ENCODE peak calls at places on chromosomes 5 and 9, in nine cellular contexts. One of them, this sample, is unnamed.

GRCh38 chr5:15821506-15821905 is 321.5 kb downstream of the FBXL7 start:
- DNase-seq in uterus: no peak
- DNase-seq in epithelial cell of proximal tubule: no peak
- DNase-seq in lower leg skin: no peak
- DNase-seq in glutamatergic neuron: no peak
- DNase-seq in transverse colon: no peak
- DNase-seq in heart right ventricle: no peak
- DNase-seq in chondrocyte: no peak
- DNase-seq in K562: no peak
- DNase-seq in this sample: no peak

GRCh38 chr5:54986269-54986654 is 869 bp upstream of the ESM1 start:
- DNase-seq in heart right ventricle: no peak
- DNase-seq in chondrocyte: no peak
- DNase-seq in transverse colon: no peak
- DNase-seq in uterus: no peak
- DNase-seq in epithelial cell of proximal tubule: no peak
- DNase-seq in lower leg skin: no peak
- DNase-seq in K562: no peak
- DNase-seq in glutamatergic neuron: no peak
- DNase-seq in this sample: no peak

GRCh38 chr9:87725356-87725899 is 491 bp upstream of the CTSL start:
- DNase-seq in uterus: no peak
- DNase-seq in epithelial cell of proximal tubule: no peak
- DNase-seq in K562: peak; percentile 59
- DNase-seq in transverse colon: no peak
- DNase-seq in chondrocyte: no peak
- DNase-seq in glutamatergic neuron: peak; percentile 41
- DNase-seq in heart right ventricle: peak; percentile 34
- DNase-seq in lower leg skin: no peak
- DNase-seq in this sample: no peak

GRCh38 chr5:9188131-9188530 is 357.7 kb downstream of the SEMA5A start:
- DNase-seq in transverse colon: no peak
- DNase-seq in lower leg skin: no peak
- DNase-seq in K562: no peak
- DNase-seq in epithelial cell of proximal tubule: no peak
- DNase-seq in glutamatergic neuron: no peak
- DNase-seq in uterus: no peak
- DNase-seq in heart right ventricle: no peak
- DNase-seq in chondrocyte: no peak
- DNase-seq in this sample: peak; percentile 37

GRCh38 chr5:112059601-112060135 is 302.7 kb upstream of the NREP start:
- DNase-seq in epithelial cell of proximal tubule: no peak
- DNase-seq in transverse colon: no peak
- DNase-seq in heart right ventricle: no peak
- DNase-seq in lower leg skin: no peak
- DNase-seq in uterus: no peak
- DNase-seq in chondrocyte: no peak
- DNase-seq in K562: no peak
- DNase-seq in glutamatergic neuron: no peak
- DNase-seq in this sample: no peak

GRCh38 chr5:142053434-142054253 is 40.8 kb upstream of the GNPDA1 start:
- DNase-seq in lower leg skin: peak; percentile 65
- DNase-seq in chondrocyte: no peak
- DNase-seq in K562: no peak
- DNase-seq in heart right ventricle: peak; percentile 12
- DNase-seq in transverse colon: no peak
- DNase-seq in uterus: no peak
- DNase-seq in epithelial cell of proximal tubule: no peak
- DNase-seq in glutamatergic neuron: no peak
- DNase-seq in this sample: no peak

GRCh38 chr5:170441385-170441784 is 52.2 kb upstream of the KCNMB1 start:
- DNase-seq in K562: no peak
- DNase-seq in uterus: no peak
- DNase-seq in epithelial cell of proximal tubule: no peak
- DNase-seq in chondrocyte: no peak
- DNase-seq in lower leg skin: no peak
- DNase-seq in heart right ventricle: no peak
- DNase-seq in transverse colon: no peak
- DNase-seq in glutamatergic neuron: no peak
- DNase-seq in this sample: no peak

GRCh38 chr5:2137444-2138050 is 254.8 kb upstream of the IRX4 start:
- DNase-seq in transverse colon: no peak
- DNase-seq in chondrocyte: no peak
- DNase-seq in K562: no peak
- DNase-seq in lower leg skin: no peak
- DNase-seq in glutamatergic neuron: no peak
- DNase-seq in epithelial cell of proximal tubule: no peak
- DNase-seq in heart right ventricle: no peak
- DNase-seq in uterus: no peak
- DNase-seq in this sample: no peak

GRCh38 chr5:154764967-154765366 is 9.8 kb downstream of the LARP1 start:
- DNase-seq in transverse colon: no peak
- DNase-seq in glutamatergic neuron: no peak
- DNase-seq in heart right ventricle: no peak
- DNase-seq in uterus: no peak
- DNase-seq in K562: no peak
- DNase-seq in lower leg skin: no peak
- DNase-seq in epithelial cell of proximal tubule: no peak
- DNase-seq in chondrocyte: no peak
- DNase-seq in this sample: no peak

GRCh38 chr9:119451426-119451825 is 82.2 kb upstream of the BRINP1 start:
- DNase-seq in lower leg skin: no peak
- DNase-seq in glutamatergic neuron: no peak
- DNase-seq in chondrocyte: no peak
- DNase-seq in uterus: no peak
- DNase-seq in K562: no peak
- DNase-seq in heart right ventricle: no peak
- DNase-seq in epithelial cell of proximal tubule: no peak
- DNase-seq in transverse colon: no peak
- DNase-seq in this sample: no peak

GRCh38 chr5:157520911-157521703 is 54.5 kb downstream of the ADAM19 start:
- DNase-seq in epithelial cell of proximal tubule: no peak
- DNase-seq in glutamatergic neuron: no peak
- DNase-seq in lower leg skin: no peak
- DNase-seq in chondrocyte: no peak
- DNase-seq in K562: no peak
- DNase-seq in heart right ventricle: peak; percentile 60
- DNase-seq in uterus: peak; percentile 53
- DNase-seq in transverse colon: peak; percentile 44
- DNase-seq in this sample: no peak

GRCh38 chr5:68749648-68750047 is 344.2 kb upstream of the SLC30A5 start:
- DNase-seq in transverse colon: no peak
- DNase-seq in glutamatergic neuron: no peak
- DNase-seq in heart right ventricle: no peak
- DNase-seq in epithelial cell of proximal tubule: no peak
- DNase-seq in K562: no peak
- DNase-seq in uterus: no peak
- DNase-seq in lower leg skin: no peak
- DNase-seq in chondrocyte: no peak
- DNase-seq in this sample: no peak

GRCh38 chr5:142356318-142356715 is 31.5 kb upstream of the SPRY4 start:
- DNase-seq in heart right ventricle: no peak
- DNase-seq in epithelial cell of proximal tubule: no peak
- DNase-seq in chondrocyte: no peak
- DNase-seq in lower leg skin: no peak
- DNase-seq in transverse colon: no peak
- DNase-seq in glutamatergic neuron: no peak
- DNase-seq in uterus: no peak
- DNase-seq in K562: no peak
- DNase-seq in this sample: no peak

GRCh38 chr5:111374380-111374779 is 138.0 kb downstream of the STARD4 start:
- DNase-seq in heart right ventricle: no peak
- DNase-seq in epithelial cell of proximal tubule: no peak
- DNase-seq in transverse colon: no peak
- DNase-seq in uterus: no peak
- DNase-seq in glutamatergic neuron: no peak
- DNase-seq in K562: no peak
- DNase-seq in chondrocyte: no peak
- DNase-seq in lower leg skin: no peak
- DNase-seq in this sample: no peak

GRCh38 chr9:113131689-113132151 is 19.1 kb upstream of the SLC31A2 start:
- DNase-seq in transverse colon: no peak
- DNase-seq in epithelial cell of proximal tubule: no peak
- DNase-seq in chondrocyte: no peak
- DNase-seq in uterus: no peak
- DNase-seq in lower leg skin: no peak
- DNase-seq in K562: no peak
- DNase-seq in glutamatergic neuron: no peak
- DNase-seq in heart right ventricle: no peak
- DNase-seq in this sample: no peak

GRCh38 chr9:137668203-137668602 is 49.4 kb downstream of the EHMT1 start:
- DNase-seq in chondrocyte: no peak
- DNase-seq in uterus: no peak
- DNase-seq in glutamatergic neuron: no peak
- DNase-seq in K562: no peak
- DNase-seq in heart right ventricle: no peak
- DNase-seq in lower leg skin: no peak
- DNase-seq in epithelial cell of proximal tubule: no peak
- DNase-seq in transverse colon: no peak
- DNase-seq in this sample: no peak

GRCh38 chr9:111559000-111559610 is 34.1 kb downstream of the ZNF483 start:
- DNase-seq in transverse colon: no peak
- DNase-seq in glutamatergic neuron: no peak
- DNase-seq in uterus: no peak
- DNase-seq in lower leg skin: no peak
- DNase-seq in chondrocyte: no peak
- DNase-seq in heart right ventricle: no peak
- DNase-seq in epithelial cell of proximal tubule: peak; percentile 45
- DNase-seq in K562: no peak
- DNase-seq in this sample: no peak

GRCh38 chr9:16155878-16156277 is 603.0 kb downstream of the CCDC171 start:
- DNase-seq in epithelial cell of proximal tubule: no peak
- DNase-seq in chondrocyte: no peak
- DNase-seq in transverse colon: no peak
- DNase-seq in uterus: no peak
- DNase-seq in glutamatergic neuron: no peak
- DNase-seq in K562: no peak
- DNase-seq in heart right ventricle: no peak
- DNase-seq in lower leg skin: no peak
- DNase-seq in this sample: no peak

GRCh38 chr9:136707849-136708517 is 4.4 kb upstream of the DIPK1B start:
- DNase-seq in epithelial cell of proximal tubule: no peak
- DNase-seq in glutamatergic neuron: no peak
- DNase-seq in lower leg skin: no peak
- DNase-seq in chondrocyte: no peak
- DNase-seq in transverse colon: no peak
- DNase-seq in uterus: no peak
- DNase-seq in K562: no peak
- DNase-seq in heart right ventricle: no peak
- DNase-seq in this sample: no peak

GRCh38 chr5:37757980-37758582 is 81.8 kb downstream of the GDNF start:
- DNase-seq in heart right ventricle: no peak
- DNase-seq in uterus: no peak
- DNase-seq in transverse colon: no peak
- DNase-seq in epithelial cell of proximal tubule: no peak
- DNase-seq in glutamatergic neuron: no peak
- DNase-seq in K562: no peak
- DNase-seq in lower leg skin: no peak
- DNase-seq in chondrocyte: no peak
- DNase-seq in this sample: no peak
- TF ChIP-seq CTCF in heart right ventricle: no peak
- TF ChIP-seq CTCF in uterus: no peak
- TF ChIP-seq CTCF in transverse colon: no peak
- TF ChIP-seq CTCF in epithelial cell of proximal tubule: peak; percentile 31
- TF ChIP-seq CTCF in glutamatergic neuron: no peak
- TF ChIP-seq CTCF in K562: peak; percentile 41
- TF ChIP-seq CTCF in lower leg skin: no peak
- TF ChIP-seq CTCF in chondrocyte: peak; percentile 43
- TF ChIP-seq CTCF in this sample: no peak

GRCh38 chr5:149765932-149766331 is 35.8 kb downstream of the PPARGC1B start:
- DNase-seq in lower leg skin: no peak
- DNase-seq in K562: peak; percentile 73
- DNase-seq in chondrocyte: no peak
- DNase-seq in glutamatergic neuron: no peak
- DNase-seq in uterus: no peak
- DNase-seq in epithelial cell of proximal tubule: no peak
- DNase-seq in heart right ventricle: no peak
- DNase-seq in transverse colon: no peak
- DNase-seq in this sample: no peak
- TF ChIP-seq CTCF in lower leg skin: no peak
- TF ChIP-seq CTCF in K562: peak; percentile 61
- TF ChIP-seq CTCF in chondrocyte: peak; percentile 64
- TF ChIP-seq CTCF in glutamatergic neuron: peak; percentile 72
- TF ChIP-seq CTCF in uterus: no peak
- TF ChIP-seq CTCF in epithelial cell of proximal tubule: peak; percentile 46
- TF ChIP-seq CTCF in heart right ventricle: peak; percentile 33
- TF ChIP-seq CTCF in transverse colon: peak; percentile 24
- TF ChIP-seq CTCF in this sample: no peak

GRCh38 chr9:73034962-73035361 is 82.1 kb upstream of the ALDH1A1 start:
- DNase-seq in epithelial cell of proximal tubule: no peak
- DNase-seq in K562: no peak
- DNase-seq in heart right ventricle: no peak
- DNase-seq in transverse colon: no peak
- DNase-seq in chondrocyte: no peak
- DNase-seq in glutamatergic neuron: no peak
- DNase-seq in lower leg skin: no peak
- DNase-seq in uterus: no peak
- DNase-seq in this sample: no peak

GRCh38 chr9:73026375-73026774 is 73.5 kb upstream of the ALDH1A1 start:
- DNase-seq in heart right ventricle: no peak
- DNase-seq in transverse colon: no peak
- DNase-seq in glutamatergic neuron: no peak
- DNase-seq in uterus: no peak
- DNase-seq in chondrocyte: no peak
- DNase-seq in lower leg skin: no peak
- DNase-seq in K562: no peak
- DNase-seq in epithelial cell of proximal tubule: no peak
- DNase-seq in this sample: no peak

GRCh38 chr9:73031350-73031749 is 78.5 kb upstream of the ALDH1A1 start:
- DNase-seq in transverse colon: no peak
- DNase-seq in uterus: no peak
- DNase-seq in heart right ventricle: no peak
- DNase-seq in K562: no peak
- DNase-seq in chondrocyte: no peak
- DNase-seq in lower leg skin: no peak
- DNase-seq in glutamatergic neuron: no peak
- DNase-seq in epithelial cell of proximal tubule: no peak
- DNase-seq in this sample: no peak

GRCh38 chr9:73024601-73025034 is 71.8 kb upstream of the ALDH1A1 start:
- DNase-seq in chondrocyte: no peak
- DNase-seq in epithelial cell of proximal tubule: no peak
- DNase-seq in lower leg skin: no peak
- DNase-seq in uterus: no peak
- DNase-seq in glutamatergic neuron: no peak
- DNase-seq in K562: peak; percentile 61
- DNase-seq in transverse colon: no peak
- DNase-seq in heart right ventricle: no peak
- DNase-seq in this sample: no peak

GRCh38 chr9:73030370-73031039 is 77.7 kb upstream of the ALDH1A1 start:
- DNase-seq in heart right ventricle: no peak
- DNase-seq in epithelial cell of proximal tubule: no peak
- DNase-seq in lower leg skin: no peak
- DNase-seq in transverse colon: no peak
- DNase-seq in uterus: peak; percentile 33
- DNase-seq in glutamatergic neuron: no peak
- DNase-seq in chondrocyte: no peak
- DNase-seq in K562: no peak
- DNase-seq in this sample: no peak
- TF ChIP-seq CTCF in heart right ventricle: no peak
- TF ChIP-seq CTCF in epithelial cell of proximal tubule: no peak
- TF ChIP-seq CTCF in lower leg skin: no peak
- TF ChIP-seq CTCF in transverse colon: no peak
- TF ChIP-seq CTCF in uterus: no peak
- TF ChIP-seq CTCF in glutamatergic neuron: no peak
- TF ChIP-seq CTCF in chondrocyte: no peak
- TF ChIP-seq CTCF in K562: no peak
- TF ChIP-seq CTCF in this sample: no peak

GRCh38 chr9:110340306-110340705 is 2.6 kb upstream of the TXNDC8 start:
- DNase-seq in chondrocyte: no peak
- DNase-seq in epithelial cell of proximal tubule: no peak
- DNase-seq in glutamatergic neuron: no peak
- DNase-seq in lower leg skin: no peak
- DNase-seq in K562: no peak
- DNase-seq in uterus: no peak
- DNase-seq in heart right ventricle: no peak
- DNase-seq in transverse colon: no peak
- DNase-seq in this sample: no peak
- TF ChIP-seq CTCF in chondrocyte: peak; percentile 73
- TF ChIP-seq CTCF in epithelial cell of proximal tubule: peak; percentile 61
- TF ChIP-seq CTCF in glutamatergic neuron: no peak
- TF ChIP-seq CTCF in lower leg skin: no peak
- TF ChIP-seq CTCF in K562: peak; percentile 61
- TF ChIP-seq CTCF in uterus: no peak
- TF ChIP-seq CTCF in heart right ventricle: peak; percentile 10
- TF ChIP-seq CTCF in transverse colon: no peak
- TF ChIP-seq CTCF in this sample: peak; percentile 24